ENCODE peak calls at places on chromosomes 3 and 15, in six cellular contexts. V is H1, A is H9, Q is mesenchymal stem cell, Y is IMR-90, W is neuronal stem cell. N is an unnamed sample.

GRCh38 chr3:57981483-57982087 is 26.6 kb upstream of the FLNB start:
- DNase-seq in A (no peak), Q (peak), W (no peak), V (no peak), Y (no peak), N (no peak)

GRCh38 chr15:90400005-90400758 is 12.1 kb downstream of the IQGAP1 start:
- DNase-seq in V (no peak), W (no peak), A (no peak), Q (peak), Y (no peak), N (no peak)

GRCh38 chr3:134201201-134202130 is 49.2 kb downstream of the RYK start:
- DNase-seq in V (no peak), Q (peak), Y (peak), A (no peak), W (no peak), N (peak)

GRCh38 chr15:43246261-43246764 is 20.4 kb downstream of the TGM5 start:
- DNase-seq in A (no peak), Y (no peak), Q (no peak), V (no peak), W (no peak), N (no peak)

GRCh38 chr3:33482126-33482525 is 41.9 kb upstream of the UBP1 start:
- DNase-seq in Y (peak), W (no peak), A (no peak), Q (no peak), V (no peak), N (peak)

GRCh38 chr3:39990532-39990931 is 181.1 kb downstream of the MYRIP start:
- DNase-seq in V (peak), W (peak), Y (peak), A (peak), Q (peak), N (peak)

GRCh38 chr3:31364711-31365110 is 168.0 kb upstream of the STT3B start:
- DNase-seq in Q (peak), A (no peak), Y (peak), W (no peak), V (no peak), N (no peak)

GRCh38 chr3:123688241-123688747 is 103.4 kb upstream of the HACD2 start:
- DNase-seq in Y (peak), W (no peak), A (no peak), Q (peak), V (no peak), N (no peak)

GRCh38 chr15:60840703-60841411 is 361.9 kb upstream of the ICE2 start:
- DNase-seq in Y (no peak), Q (no peak), W (no peak), A (no peak), V (no peak), N (no peak)

GRCh38 chr3:66450389-66451022 is 50.3 kb downstream of the LRIG1 start:
- DNase-seq in V (no peak), Q (no peak), A (no peak), W (no peak), Y (peak), N (no peak)

GRCh38 chr15:43871835-43872234 is 45.0 kb downstream of the WDR76 start:
- DNase-seq in A (no peak), V (no peak), Q (no peak), Y (no peak), W (no peak), N (no peak)

GRCh38 chr15:45200001-45200798 is 12.4 kb upstream of the SHF start:
- DNase-seq in V (peak), A (peak), Q (peak), Y (peak), W (peak), N (peak)

GRCh38 chr3:59752925-59753324 is 703.1 kb upstream of the CFAP20DC start:
- DNase-seq in V (no peak), Q (no peak), A (no peak), Y (no peak), W (no peak), N (no peak)

GRCh38 chr15:78006567-78007205 is 70.8 kb downstream of the TBC1D2B start:
- DNase-seq in Q (no peak), V (no peak), Y (no peak), A (no peak), W (no peak), N (no peak)

GRCh38 chr15:64507293-64507802 is 47.0 kb downstream of the ZNF609 start:
- DNase-seq in V (no peak), A (no peak), W (no peak), Q (peak), Y (peak), N (peak)

GRCh38 chr3:167941234-167941995 is 154.3 kb downstream of the GOLIM4 start:
- DNase-seq in A (no peak), Y (peak), W (no peak), Q (peak), V (no peak), N (peak)

GRCh38 chr3:24145981-24146822 is 201.1 kb downstream of the NR1D2 start:
- DNase-seq in Q (peak), V (no peak), A (no peak), Y (peak), W (no peak), N (peak)

GRCh38 chr3:150447631-150448465 is 39.8 kb downstream of the TSC22D2 start:
- DNase-seq in Y (no peak), Q (peak), A (no peak), V (no peak), W (no peak), N (peak)

GRCh38 chr3:175518459-175518858 is 659.3 kb downstream of the NAALADL2 start:
- DNase-seq in W (no peak), Q (no peak), A (no peak), Y (no peak), V (no peak), N (no peak)

GRCh38 chr3:117524890-117525289 is 815.3 kb downstream of the TUSC7 start:
- DNase-seq in Q (no peak), A (no peak), Y (peak), V (no peak), W (no peak), N (no peak)

GRCh38 chr3:138332472-138333073 is 2.9 kb upstream of the NME9 start:
- DNase-seq in W (no peak), V (peak), Y (peak), A (no peak), Q (peak), N (peak)

GRCh38 chr3:135991621-135992020 is 26.1 kb downstream of the PPP2R3A start:
- DNase-seq in A (no peak), Q (no peak), W (no peak), Y (no peak), V (no peak), N (no peak)

GRCh38 chr3:179929091-179929529 is 107.6 kb downstream of the PEX5L start:
- DNase-seq in A (peak), V (peak), Q (peak), W (peak), Y (peak), N (peak)

GRCh38 chr3:177813322-177813721 is 616.0 kb upstream of the TBL1XR1 start:
- DNase-seq in Q (no peak), A (no peak), W (no peak), V (no peak), Y (peak), N (no peak)

GRCh38 chr15:68426149-68426548 is 5.8 kb downstream of the ITGA11 start:
- DNase-seq in V (no peak), Q (no peak), A (no peak), W (no peak), Y (no peak), N (no peak)

GRCh38 chr3:21752749-21753347 is 1.8 kb upstream of the ZNF385D start:
- DNase-seq in W (no peak), Y (peak), Q (no peak), A (no peak), V (no peak), N (peak)

GRCh38 chr3:195173696-195174095 is 97.3 kb downstream of the XXYLT1 start:
- DNase-seq in V (no peak), A (no peak), Q (peak), Y (no peak), W (no peak), N (no peak)

GRCh38 chr3:195172285-195172684 is 98.7 kb downstream of the XXYLT1 start:
- DNase-seq in Q (peak), W (no peak), V (no peak), A (no peak), Y (peak), N (peak)

GRCh38 chr3:195175076-195175475 is 95.9 kb downstream of the XXYLT1 start:
- DNase-seq in V (no peak), Q (no peak), W (no peak), A (no peak), Y (no peak), N (no peak)

GRCh38 chr3:195171093-195171873 is 99.7 kb downstream of the XXYLT1 start:
- DNase-seq in V (no peak), Q (peak), W (no peak), Y (no peak), A (no peak), N (no peak)

DNA sequence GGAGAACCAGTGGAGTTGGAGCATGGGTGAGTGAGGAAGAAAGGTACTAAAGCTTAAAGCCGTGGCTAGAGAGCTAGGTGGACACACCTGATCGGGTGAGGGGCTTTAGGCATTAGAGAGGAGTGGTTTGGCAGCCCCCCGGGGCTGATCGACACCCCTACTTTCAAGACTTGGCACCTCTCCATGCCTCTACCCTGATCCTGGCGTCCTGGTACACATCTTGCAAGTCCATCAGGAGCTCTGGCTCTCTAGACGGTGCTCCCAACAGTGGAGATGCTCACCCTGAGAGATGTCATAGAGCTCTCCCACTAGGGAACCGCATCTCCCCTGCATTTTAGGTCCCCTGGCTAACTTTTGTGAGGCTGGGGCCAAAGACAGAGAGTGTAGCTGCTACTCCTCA is 98.1 kb downstream of the XXYLT1 start:
- DNase-seq in V (no peak), Y (no peak), Q (no peak), W (no peak), A (no peak), N (no peak)
- H3K18ac ChIP-seq in V (peak), Y (no peak), Q (no peak), W (no peak), A (no peak), N (no peak)

GRCh38 chr3:55604846-55605245 is 117.7 kb upstream of the WNT5A start:
- DNase-seq in W (no peak), V (no peak), A (no peak), Q (no peak), Y (no peak), N (no peak)

GRCh38 chr3:55607844-55608243 is 120.7 kb upstream of the WNT5A start:
- DNase-seq in V (no peak), W (no peak), Q (peak), A (no peak), Y (no peak), N (peak)

GRCh38 chr3:55604414-55604813 is 117.3 kb upstream of the WNT5A start:
- DNase-seq in Q (no peak), W (no peak), Y (no peak), V (no peak), A (no peak), N (no peak)

GRCh38 chr3:55607175-55607574 is 120.1 kb upstream of the WNT5A start:
- DNase-seq in W (no peak), Q (no peak), V (no peak), A (no peak), Y (no peak), N (no peak)

DNA sequence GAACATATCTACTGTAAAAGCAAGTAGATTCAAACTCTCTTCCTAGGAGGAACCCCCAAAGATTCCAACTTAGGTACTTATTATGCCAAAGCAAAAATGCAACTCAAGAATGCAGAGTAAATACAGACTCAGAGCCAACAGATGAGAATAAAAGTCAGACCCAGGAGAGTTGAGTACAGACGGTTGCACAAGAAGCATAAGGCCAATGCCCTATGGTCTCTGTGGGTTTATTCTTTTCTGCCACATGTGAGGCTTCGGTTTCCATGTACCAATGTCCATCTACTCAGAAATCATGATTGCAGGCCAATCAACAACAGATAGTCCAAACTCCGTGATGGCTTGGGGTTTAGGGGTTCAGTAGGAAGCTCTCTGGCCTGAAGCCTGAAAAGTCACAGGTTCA is 118.7 kb upstream of the WNT5A start:
- DNase-seq in W (no peak), Q (no peak), V (no peak), A (no peak), Y (no peak), N (no peak)
- H2AK5ac ChIP-seq in W (no peak), Q (no peak), V (no peak), A (no peak), Y (no peak), N (no peak)

DNA sequence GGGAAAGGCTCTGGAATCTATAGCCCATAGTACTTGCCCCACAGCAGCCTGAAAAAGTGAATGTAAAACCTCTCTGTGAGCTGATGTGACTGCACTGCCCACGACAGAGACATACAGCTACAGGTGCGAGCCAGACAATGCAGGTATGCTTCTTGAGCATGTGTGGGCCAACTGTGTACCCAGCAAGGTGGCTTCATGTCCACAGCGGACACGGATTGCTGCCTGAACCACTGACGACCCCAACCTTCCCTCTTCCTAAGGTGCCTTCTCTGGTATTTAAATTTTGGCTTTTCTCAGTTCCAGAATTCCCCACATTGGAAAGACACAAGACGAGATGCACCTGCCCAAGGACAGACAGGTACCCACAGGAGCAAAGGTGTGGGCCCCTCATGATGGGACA is 65.8 kb downstream of the SCN5A start:
- DNase-seq in W (no peak), V (peak), Y (no peak), A (peak), Q (no peak), N (no peak)
- H3K14ac ChIP-seq in W (no peak), V (no peak), Y (no peak), A (no peak), Q (no peak), N (no peak)

DNA sequence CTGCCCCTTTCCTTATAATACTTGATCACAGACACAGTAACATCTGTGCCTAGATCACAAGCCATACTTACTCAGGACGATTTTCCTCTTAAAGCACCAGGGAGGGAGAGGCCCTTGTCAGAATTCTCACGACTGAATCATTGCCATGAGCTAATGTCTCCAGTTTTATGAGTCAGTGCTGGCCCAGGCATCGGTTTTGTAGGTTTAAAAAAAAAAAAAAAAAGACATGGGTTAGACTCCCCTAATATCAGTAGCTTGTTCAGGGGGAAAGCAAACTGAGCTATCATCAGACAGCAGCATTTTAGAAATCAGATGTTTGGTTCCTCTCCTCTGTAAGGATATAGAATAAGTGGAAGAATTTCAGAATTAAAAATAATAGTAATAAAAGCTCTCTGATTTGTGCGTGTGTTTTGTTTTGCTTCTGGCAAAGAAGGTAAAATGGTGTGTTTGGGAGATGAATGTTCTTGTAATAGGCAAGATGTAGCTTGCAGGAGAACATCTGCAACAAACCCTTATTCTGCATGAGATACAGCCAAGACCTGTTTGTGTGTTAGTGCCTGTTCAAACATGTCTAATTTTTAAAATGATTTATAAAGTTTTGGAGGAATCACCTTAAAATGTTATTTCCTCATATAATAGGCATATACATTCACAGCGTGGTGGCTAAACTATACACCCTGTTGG is 193.6 kb downstream of the TP63 start:
- DNase-seq in W (no peak), Q (peak), V (no peak), A (no peak), Y (peak), N (peak)
- H3K18ac ChIP-seq in W (no peak), Q (no peak), V (no peak), A (no peak), Y (no peak), N (no peak)

DNA sequence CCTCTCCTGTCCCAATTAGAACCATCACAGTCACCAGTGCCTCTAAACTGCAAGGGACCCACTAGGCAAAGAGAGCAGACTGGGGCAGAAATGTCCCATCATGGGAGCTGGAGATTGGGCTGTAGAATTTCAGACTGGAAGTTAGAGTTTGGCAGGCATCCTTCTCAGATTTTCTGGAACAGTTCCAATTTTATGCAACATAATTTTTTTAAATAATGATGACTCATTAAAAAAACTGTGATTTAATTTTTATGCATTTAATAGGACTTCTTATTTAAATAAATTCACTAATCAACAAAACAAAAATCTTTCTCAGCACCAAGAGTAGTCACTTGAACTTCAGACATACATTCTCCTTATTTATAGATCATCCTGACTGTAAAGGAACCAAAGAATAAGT is 84.6 kb upstream of the SLC7A14 start:
- DNase-seq in A (no peak), Y (no peak), W (no peak), V (no peak), Q (no peak), N (no peak)
- H2AK5ac ChIP-seq in A (no peak), Y (peak), W (no peak), V (no peak), Q (no peak), N (no peak)

DNA sequence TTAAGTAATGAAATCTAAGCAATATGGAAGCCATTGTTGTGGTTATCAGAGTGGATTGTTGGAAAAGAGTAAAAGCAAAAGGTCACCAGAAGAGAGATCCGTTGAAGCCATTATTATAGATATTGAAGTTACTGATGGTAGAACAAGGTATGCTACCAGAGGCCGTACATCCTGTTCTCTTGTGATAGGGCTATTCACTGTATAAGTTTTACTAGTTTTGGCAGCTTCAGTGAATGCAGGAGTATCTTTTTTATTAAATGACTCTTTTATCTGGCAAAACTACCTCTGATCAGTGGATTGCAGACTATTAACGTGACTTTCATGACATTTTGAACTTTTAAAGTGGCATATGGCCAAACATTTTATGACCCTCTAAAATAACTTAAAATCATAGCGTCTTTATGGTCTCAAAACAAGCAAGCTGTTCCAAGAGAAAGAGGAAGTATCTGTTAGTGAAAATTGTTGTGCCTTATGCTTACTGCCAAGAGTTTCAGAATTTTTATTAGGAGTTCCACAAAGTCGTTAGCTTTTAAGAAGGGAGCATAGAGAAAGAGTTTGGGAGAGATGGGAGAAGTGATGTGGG is 102.8 kb downstream of the LRRC49 start:
- DNase-seq in Y (no peak), A (no peak), W (no peak), V (no peak), Q (no peak), N (no peak)
- H3K14ac ChIP-seq in Y (no peak), A (no peak), W (no peak), V (no peak), Q (no peak), N (no peak)

GRCh38 chr15:41285285-41285684 is 47.1 kb downstream of the OIP5 start:
- DNase-seq in W (no peak), A (peak), Q (no peak), Y (no peak), V (no peak), N (no peak)
- H3K18ac ChIP-seq in W (no peak), A (no peak), Q (no peak), Y (no peak), V (no peak), N (no peak)

DNA sequence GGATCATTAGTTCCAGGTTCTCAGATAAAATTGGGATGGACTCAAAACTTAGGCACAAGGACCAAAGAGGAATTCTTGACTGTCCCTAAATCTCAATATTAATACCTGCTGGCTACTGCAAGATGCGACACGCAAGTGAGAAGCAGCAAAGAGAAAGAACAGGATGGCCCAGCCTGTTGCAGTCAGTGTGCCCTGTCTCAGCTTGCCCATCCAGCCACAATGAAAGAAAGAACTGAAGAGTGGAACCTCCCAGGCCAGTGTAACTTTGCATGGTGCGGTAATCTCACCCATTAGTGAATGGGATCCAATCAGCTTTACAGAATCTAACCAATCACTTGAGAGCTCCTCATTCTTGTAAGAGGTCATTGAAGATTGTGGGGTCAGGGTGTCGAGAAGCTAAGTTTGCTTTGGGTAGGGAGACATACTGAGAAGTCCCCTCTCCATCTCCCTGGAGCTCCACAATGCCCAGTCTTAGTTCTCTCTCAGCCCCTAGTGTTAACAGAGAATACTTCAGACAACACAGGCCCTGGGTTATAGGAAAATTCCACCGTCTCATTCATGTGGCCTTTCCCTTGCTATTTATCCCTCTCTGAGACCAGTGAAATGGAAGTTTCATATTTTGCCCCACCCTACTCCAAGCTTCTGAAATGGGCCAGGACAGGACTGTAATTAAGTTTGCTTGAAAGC is 3.2 kb upstream of the SLC9A9 start:
- DNase-seq in Q (no peak), W (no peak), A (no peak), V (no peak), Y (no peak), N (no peak)
- H2AK5ac ChIP-seq in Q (no peak), W (no peak), A (no peak), V (no peak), Y (no peak), N (no peak)

N was measured in trophoblast cell.